ENCODE peak calls at places on chromosomes 12 and 14, in eight cellular contexts. One of them, this sample, is unnamed.

GRCh38 chr12:56629459-56630179 is 507 bp downstream of the BAZ2A start:
- DNase-seq in MG63: peak
- DNase-seq in LoVo: peak
- DNase-seq in H9: no peak
- DNase-seq in GM10248: peak
- DNase-seq in renal cortical epithelial cell: no peak
- DNase-seq in hypothalamus: no peak
- DNase-seq in mesothelial cell of epicardium: no peak
- DNase-seq in this sample: peak

GRCh38 chr12:122835693-122836026 is 403 bp downstream of the HIP1R start:
- DNase-seq in GM10248: peak
- DNase-seq in LoVo: no peak
- DNase-seq in MG63: no peak
- DNase-seq in renal cortical epithelial cell: no peak
- DNase-seq in hypothalamus: no peak
- DNase-seq in mesothelial cell of epicardium: no peak
- DNase-seq in H9: peak
- DNase-seq in this sample: no peak

GRCh38 chr12:28827841-28828240 is 321.2 kb upstream of the FAR2 start:
- DNase-seq in MG63: no peak
- DNase-seq in LoVo: no peak
- DNase-seq in renal cortical epithelial cell: no peak
- DNase-seq in hypothalamus: no peak
- DNase-seq in H9: no peak
- DNase-seq in GM10248: no peak
- DNase-seq in mesothelial cell of epicardium: no peak
- DNase-seq in this sample: no peak

GRCh38 chr14:54098536-54098935 is 141.9 kb upstream of the BMP4 start:
- DNase-seq in H9: no peak
- DNase-seq in renal cortical epithelial cell: no peak
- DNase-seq in LoVo: peak
- DNase-seq in GM10248: no peak
- DNase-seq in MG63: no peak
- DNase-seq in mesothelial cell of epicardium: no peak
- DNase-seq in hypothalamus: no peak
- DNase-seq in this sample: no peak

GRCh38 chr12:115322275-115322674 is 638.3 kb upstream of the TBX3 start:
- DNase-seq in LoVo: no peak
- DNase-seq in H9: no peak
- DNase-seq in MG63: no peak
- DNase-seq in GM10248: peak
- DNase-seq in renal cortical epithelial cell: no peak
- DNase-seq in hypothalamus: no peak
- DNase-seq in mesothelial cell of epicardium: no peak
- DNase-seq in this sample: no peak

GRCh38 chr12:2801044-2801783 is 6.4 kb downstream of the FKBP4 start:
- DNase-seq in H9: no peak
- DNase-seq in renal cortical epithelial cell: no peak
- DNase-seq in mesothelial cell of epicardium: no peak
- DNase-seq in hypothalamus: no peak
- DNase-seq in LoVo: no peak
- DNase-seq in GM10248: no peak
- DNase-seq in MG63: no peak
- DNase-seq in this sample: peak

GRCh38 chr12:91662021-91662420 is 479.4 kb upstream of the DCN start:
- DNase-seq in GM10248: no peak
- DNase-seq in MG63: no peak
- DNase-seq in hypothalamus: no peak
- DNase-seq in H9: no peak
- DNase-seq in LoVo: no peak
- DNase-seq in renal cortical epithelial cell: peak
- DNase-seq in mesothelial cell of epicardium: no peak
- DNase-seq in this sample: no peak

GRCh38 chr14:88599761-88600439 is 37.1 kb downstream of the ZC3H14 start:
- DNase-seq in LoVo: no peak
- DNase-seq in renal cortical epithelial cell: no peak
- DNase-seq in hypothalamus: no peak
- DNase-seq in mesothelial cell of epicardium: no peak
- DNase-seq in H9: no peak
- DNase-seq in GM10248: peak
- DNase-seq in MG63: no peak
- DNase-seq in this sample: no peak

GRCh38 chr14:64324461-64325255 is 30.5 kb upstream of the ESR2 start:
- DNase-seq in GM10248: no peak
- DNase-seq in mesothelial cell of epicardium: no peak
- DNase-seq in renal cortical epithelial cell: peak
- DNase-seq in MG63: no peak
- DNase-seq in LoVo: no peak
- DNase-seq in hypothalamus: no peak
- DNase-seq in H9: no peak
- DNase-seq in this sample: no peak

GRCh38 chr12:76556373-76556772 is 3.2 kb downstream of the OSBPL8 start:
- DNase-seq in H9: no peak
- DNase-seq in LoVo: no peak
- DNase-seq in hypothalamus: no peak
- DNase-seq in GM10248: no peak
- DNase-seq in MG63: no peak
- DNase-seq in mesothelial cell of epicardium: no peak
- DNase-seq in renal cortical epithelial cell: no peak
- DNase-seq in this sample: no peak

GRCh38 chr14:51323492-51323891 is 83.4 kb downstream of the TMX1 start:
- DNase-seq in renal cortical epithelial cell: no peak
- DNase-seq in H9: no peak
- DNase-seq in MG63: no peak
- DNase-seq in LoVo: no peak
- DNase-seq in mesothelial cell of epicardium: no peak
- DNase-seq in GM10248: no peak
- DNase-seq in hypothalamus: no peak
- DNase-seq in this sample: no peak

GRCh38 chr12:101243074-101243473 is 33.0 kb upstream of the SLC5A8 start:
- DNase-seq in H9: no peak
- DNase-seq in mesothelial cell of epicardium: no peak
- DNase-seq in hypothalamus: no peak
- DNase-seq in LoVo: no peak
- DNase-seq in MG63: no peak
- DNase-seq in GM10248: no peak
- DNase-seq in renal cortical epithelial cell: no peak
- DNase-seq in this sample: no peak

GRCh38 chr14:75295491-75296338 is 17.1 kb downstream of the FOS start:
- DNase-seq in mesothelial cell of epicardium: peak
- DNase-seq in GM10248: peak
- DNase-seq in LoVo: peak
- DNase-seq in hypothalamus: peak
- DNase-seq in H9: peak
- DNase-seq in renal cortical epithelial cell: peak
- DNase-seq in MG63: peak
- DNase-seq in this sample: peak

GRCh38 chr14:75999511-76000190 is 14.1 kb downstream of the IFT43 start:
- DNase-seq in hypothalamus: no peak
- DNase-seq in mesothelial cell of epicardium: no peak
- DNase-seq in MG63: no peak
- DNase-seq in H9: no peak
- DNase-seq in renal cortical epithelial cell: no peak
- DNase-seq in GM10248: no peak
- DNase-seq in LoVo: no peak
- DNase-seq in this sample: no peak

GRCh38 chr12:6607751-6608591 is 792 bp upstream of the CHD4 start:
- DNase-seq in renal cortical epithelial cell: peak
- DNase-seq in H9: peak
- DNase-seq in LoVo: peak
- DNase-seq in mesothelial cell of epicardium: no peak
- DNase-seq in MG63: peak
- DNase-seq in GM10248: peak
- DNase-seq in hypothalamus: no peak
- DNase-seq in this sample: peak

GRCh38 chr12:114726092-114726710 is 42.2 kb upstream of the TBX3 start:
- DNase-seq in mesothelial cell of epicardium: no peak
- DNase-seq in renal cortical epithelial cell: no peak
- DNase-seq in GM10248: no peak
- DNase-seq in MG63: no peak
- DNase-seq in hypothalamus: no peak
- DNase-seq in H9: no peak
- DNase-seq in LoVo: no peak
- DNase-seq in this sample: no peak

GRCh38 chr12:65561798-65562382 is 262.4 kb upstream of the HMGA2 start:
- DNase-seq in GM10248: no peak
- DNase-seq in hypothalamus: no peak
- DNase-seq in H9: no peak
- DNase-seq in renal cortical epithelial cell: peak
- DNase-seq in MG63: peak
- DNase-seq in LoVo: no peak
- DNase-seq in mesothelial cell of epicardium: no peak
- DNase-seq in this sample: no peak

GRCh38 chr12:12839003-12839395 is 25.9 kb downstream of the DDX47 start:
- DNase-seq in GM10248: no peak
- DNase-seq in hypothalamus: no peak
- DNase-seq in LoVo: no peak
- DNase-seq in H9: no peak
- DNase-seq in renal cortical epithelial cell: no peak
- DNase-seq in MG63: no peak
- DNase-seq in mesothelial cell of epicardium: no peak
- DNase-seq in this sample: no peak

GRCh38 chr14:98955741-98956070 is 316.3 kb downstream of the BCL11B start:
- DNase-seq in H9: peak
- DNase-seq in MG63: no peak
- DNase-seq in hypothalamus: no peak
- DNase-seq in LoVo: no peak
- DNase-seq in renal cortical epithelial cell: no peak
- DNase-seq in GM10248: no peak
- DNase-seq in mesothelial cell of epicardium: no peak
- DNase-seq in this sample: no peak

GRCh38 chr12:29521951-29522350 is 24.5 kb upstream of the OVCH1 start:
- DNase-seq in MG63: no peak
- DNase-seq in renal cortical epithelial cell: no peak
- DNase-seq in LoVo: no peak
- DNase-seq in mesothelial cell of epicardium: no peak
- DNase-seq in hypothalamus: no peak
- DNase-seq in H9: no peak
- DNase-seq in GM10248: no peak
- DNase-seq in this sample: no peak

GRCh38 chr14:59358105-59358504 is 107.1 kb downstream of the GPR135 start:
- DNase-seq in H9: peak
- DNase-seq in hypothalamus: no peak
- DNase-seq in LoVo: peak
- DNase-seq in mesothelial cell of epicardium: no peak
- DNase-seq in MG63: peak
- DNase-seq in renal cortical epithelial cell: peak
- DNase-seq in GM10248: no peak
- DNase-seq in this sample: no peak

GRCh38 chr14:54000341-54000811 is 43.8 kb upstream of the BMP4 start:
- DNase-seq in H9: no peak
- DNase-seq in GM10248: no peak
- DNase-seq in hypothalamus: no peak
- DNase-seq in LoVo: peak
- DNase-seq in MG63: peak
- DNase-seq in renal cortical epithelial cell: peak
- DNase-seq in mesothelial cell of epicardium: no peak
- DNase-seq in this sample: no peak

GRCh38 chr12:130254476-130255276 is 83.0 kb upstream of the PIWIL1 start:
- DNase-seq in renal cortical epithelial cell: peak
- DNase-seq in mesothelial cell of epicardium: no peak
- DNase-seq in MG63: no peak
- DNase-seq in H9: no peak
- DNase-seq in hypothalamus: peak
- DNase-seq in GM10248: no peak
- DNase-seq in LoVo: peak
- DNase-seq in this sample: peak

GRCh38 chr12:121167232-121167820 is 34.6 kb downstream of the P2RX7 start:
- DNase-seq in renal cortical epithelial cell: peak
- DNase-seq in mesothelial cell of epicardium: no peak
- DNase-seq in H9: no peak
- DNase-seq in GM10248: no peak
- DNase-seq in hypothalamus: no peak
- DNase-seq in LoVo: no peak
- DNase-seq in MG63: no peak
- DNase-seq in this sample: no peak

GRCh38 chr12:103852498-103852992 is 11.5 kb upstream of the NT5DC3 start:
- DNase-seq in LoVo: no peak
- DNase-seq in MG63: no peak
- DNase-seq in renal cortical epithelial cell: peak
- DNase-seq in GM10248: no peak
- DNase-seq in hypothalamus: no peak
- DNase-seq in mesothelial cell of epicardium: no peak
- DNase-seq in H9: no peak
- DNase-seq in this sample: no peak

This sample was measured in midbrain.